ENCODE peak calls at places on chromosomes 1 and 21, in four cellular contexts. A is adrenal gland, M is progenitor cell of endocrine pancreas, V is left colon. F is an unnamed sample.

GRCh38 chr1:51569284-51570062 is 47.4 kb upstream of the OSBPL9 start:
- DNase-seq in A (peak; percentile 54), M (no peak), V (no peak), F (peak; percentile 25)

GRCh38 chr21:43352568-43353281 is 74.2 kb downstream of the SIK1 start:
- DNase-seq in A (no peak), M (no peak), V (no peak), F (no peak)

GRCh38 chr1:35432231-35432630 is 125.0 kb downstream of the KIAA0319L start:
- DNase-seq in A (no peak), M (no peak), V (no peak), F (no peak)

GRCh38 chr1:154344977-154345837 is 19.9 kb downstream of the ATP8B2 start:
- DNase-seq in A (no peak), M (no peak), V (peak; percentile 56), F (peak; percentile 66)

GRCh38 chr1:153548722-153549695 is at the start of gene S100A3:
- DNase-seq in A (peak; percentile 75), M (no peak), V (no peak), F (no peak)

GRCh38 chr1:225450491-225451191 is 22.8 kb upstream of the LBR start:
- DNase-seq in A (peak; percentile 60), M (no peak), V (peak; percentile 28), F (peak; percentile 42)

GRCh38 chr1:231616667-231617066 is 9.9 kb upstream of the DISC1 start:
- DNase-seq in A (no peak), M (no peak), V (no peak), F (no peak)

GRCh38 chr1:6325482-6325881 is 64.6 kb upstream of the GPR153 start:
- DNase-seq in A (no peak), M (no peak), V (no peak), F (no peak)

GRCh38 chr1:25046194-25046532 is 116.1 kb upstream of the RUNX3 start:
- DNase-seq in A (no peak), M (no peak), V (no peak), F (no peak)

GRCh38 chr1:163162281-163162937 is 40.3 kb downstream of the RGS5 start:
- DNase-seq in A (no peak), M (no peak), V (no peak), F (no peak)

GRCh38 chr1:8965121-8965820 is 19.6 kb downstream of the CA6 start:
- DNase-seq in A (no peak), M (no peak), V (no peak), F (no peak)

GRCh38 chr1:25616080-25616931 is at the start of gene MAN1C1:
- DNase-seq in A (peak; percentile 93), M (peak; percentile 89), V (peak; percentile 87), F (peak; percentile 89)

GRCh38 chr1:155978973-155979429 is 654 bp upstream of the ARHGEF2 start:
- DNase-seq in A (no peak), M (no peak), V (no peak), F (peak; percentile 65)

GRCh38 chr1:17046043-17046657 is 7.7 kb downstream of the SDHB start:
- DNase-seq in A (no peak), M (no peak), V (no peak), F (no peak)

GRCh38 chr21:32412162-32412997 is at the start of gene EVA1C:
- DNase-seq in A (peak; percentile 52), M (peak; percentile 16), V (peak; percentile 77), F (peak; percentile 68)

GRCh38 chr1:225508538-225509375 is 80.9 kb upstream of the LBR start:
- DNase-seq in A (peak; percentile 64), M (no peak), V (no peak), F (no peak)

GRCh38 chr1:54027848-54028247 is 9.9 kb upstream of the LDLRAD1 start:
- DNase-seq in A (no peak), M (no peak), V (no peak), F (no peak)

GRCh38 chr1:244104309-244105060 is 53.4 kb downstream of the ZBTB18 start:
- DNase-seq in A (no peak), M (no peak), V (no peak), F (no peak)

GRCh38 chr1:225451340-225451739 is 23.5 kb upstream of the LBR start:
- DNase-seq in A (no peak), M (no peak), V (no peak), F (no peak)

GRCh38 chr1:217134857-217135568 is 411.8 kb upstream of the ESRRG start:
- DNase-seq in A (no peak), M (no peak), V (no peak), F (no peak)

GRCh38 chr1:181115367-181115684 is 26.8 kb downstream of the IER5 start:
- DNase-seq in A (no peak), M (no peak), V (no peak), F (no peak)

GRCh38 chr1:54118704-54119103 is 34.1 kb downstream of the CDCP2 start:
- DNase-seq in A (peak; percentile 37), M (no peak), V (no peak), F (no peak)

GRCh38 chr1:211723273-211723672 is 47.9 kb upstream of the NEK2 start:
- DNase-seq in A (no peak), M (no peak), V (no peak), F (no peak)

GRCh38 chr1:218658899-218659298 is 313.8 kb downstream of the TGFB2 start:
- DNase-seq in A (no peak), M (no peak), V (no peak), F (no peak)

GRCh38 chr1:19287436-19288185 is 959 bp downstream of the AKR7A3 start:
- DNase-seq in A (no peak), M (no peak), V (peak; percentile 79), F (peak; percentile 84)

GRCh38 chr1:85322655-85323054 is 46.2 kb upstream of the BCL10 start:
- DNase-seq in A (no peak), M (no peak), V (no peak), F (no peak)

GRCh38 chr1:98327151-98327918 is 334.2 kb upstream of the SNX7 start:
- DNase-seq in A (no peak), M (no peak), V (no peak), F (no peak)

GRCh38 chr1:94396356-94396755 is 21.8 kb upstream of the ABCD3 start:
- DNase-seq in A (no peak), M (no peak), V (no peak), F (no peak)

GRCh38 chr1:243213045-243213787 is 41.9 kb downstream of the CEP170 start:
- DNase-seq in A (peak; percentile 38), M (no peak), V (no peak), F (no peak)

GRCh38 chr1:48249868-48250267 is 27.4 kb downstream of the SLC5A9 start:
- DNase-seq in A (no peak), M (no peak), V (no peak), F (no peak)